ENCODE peak calls at places on chromosomes 13 and 19, in seven cellular contexts. R, F, C, Q, L, B and D are unnamed samples.

GRCh38 chr13:109883181-109884180 is 97.1 kb upstream of the IRS2 start:
- DNase-seq in B (no peak), C (no peak), F (no peak), L (no peak), Q (no peak), R (no peak), D (no peak)

GRCh38 chr13:96967248-96967745 is 27.0 kb downstream of the OXGR1 start:
- DNase-seq in B (no peak), R (no peak), Q (no peak), L (no peak), F (no peak), C (no peak), D (no peak)

GRCh38 chr19:36373638-36374156 is 5.3 kb downstream of the ZFP14 start:
- DNase-seq in F (no peak), R (no peak), C (no peak), L (no peak), B (no peak), Q (no peak), D (no peak)

GRCh38 chr19:46716013-46716671 is 772 bp downstream of the PRKD2 start:
- DNase-seq in Q (no peak), R (peak), L (no peak), C (no peak), F (peak), B (no peak), D (no peak)

GRCh38 chr19:4547303-4548237 is 7.7 kb upstream of the LRG1 start:
- DNase-seq in C (no peak), Q (no peak), R (no peak), B (no peak), L (no peak), F (no peak), D (no peak)

GRCh38 chr13:37716395-37716794 is 117.8 kb upstream of the POSTN start:
- DNase-seq in F (no peak), B (no peak), C (no peak), R (no peak), Q (no peak), L (no peak), D (no peak)

GRCh38 chr13:73956101-73956500 is 178.1 kb downstream of the KLF12 start:
- DNase-seq in C (no peak), F (no peak), Q (no peak), R (no peak), L (no peak), B (no peak), D (no peak)

GRCh38 chr13:65971541-65971940 is 1258.6 kb downstream of the PCDH9 start:
- DNase-seq in C (no peak), F (no peak), R (no peak), Q (no peak), L (no peak), B (no peak), D (no peak)

GRCh38 chr19:4136680-4137088 is 12.8 kb upstream of the MAP2K2 start:
- DNase-seq in R (no peak), B (no peak), L (no peak), F (no peak), Q (no peak), C (no peak), D (no peak)

GRCh38 chr19:40576181-40576584 is 490 bp upstream of the SHKBP1 start:
- DNase-seq in R (no peak), F (no peak), L (no peak), C (no peak), Q (peak), B (no peak), D (no peak)

GRCh38 chr19:33290956-33291622 is 11.2 kb downstream of the CEBPA start:
- DNase-seq in R (no peak), F (no peak), Q (peak), C (no peak), L (no peak), B (no peak), D (no peak)
- H3K27ac ChIP-seq in R (no peak), F (no peak), Q (no peak), C (no peak), L (no peak), B (no peak), D (no peak)

GRCh38 chr19:13187419-13187818 is 37.2 kb downstream of the IER2 start:
- DNase-seq in F (no peak), Q (no peak), B (no peak), C (no peak), L (no peak), R (no peak), D (no peak)

GRCh38 chr19:13176345-13176744 is 26.1 kb downstream of the IER2 start:
- DNase-seq in F (no peak), L (no peak), C (no peak), Q (no peak), R (no peak), B (no peak), D (no peak)

DNA sequence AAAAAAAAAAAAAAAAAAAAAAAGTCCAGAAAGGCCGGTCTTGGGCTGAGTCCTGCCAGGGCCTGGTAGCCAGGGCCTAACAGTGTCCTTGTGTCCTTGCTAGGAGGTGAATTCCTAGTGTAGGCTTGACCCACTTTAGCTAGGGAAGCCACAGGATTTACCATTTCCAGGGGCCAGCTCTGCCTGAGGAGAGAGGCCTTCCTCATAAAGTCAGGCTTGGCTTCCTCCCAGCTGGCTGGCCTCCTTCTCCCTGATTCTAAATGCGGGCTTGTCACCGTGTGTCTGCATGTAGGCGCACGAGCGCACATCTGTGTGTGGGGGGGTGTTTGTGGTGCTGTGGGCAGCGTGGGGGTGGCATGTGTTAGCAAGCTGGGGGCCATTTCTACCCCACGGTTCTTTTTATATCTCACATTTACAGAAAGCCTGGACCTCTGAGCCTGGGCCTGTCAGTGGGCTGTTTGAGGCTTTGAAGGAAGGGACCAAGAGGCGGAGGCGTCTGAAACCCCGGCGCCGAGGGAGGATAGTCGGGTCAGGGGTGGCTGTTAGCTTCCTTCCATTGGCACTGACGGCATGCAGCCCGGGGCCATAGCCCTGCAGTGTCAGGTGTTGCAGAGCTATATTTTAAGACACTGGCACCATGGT is 31.7 kb downstream of the IER2 start:
- DNase-seq in B (peak), L (no peak), R (peak), Q (peak), F (peak), C (peak), D (no peak)
- H3K27ac ChIP-seq in B (peak), L (no peak), R (no peak), Q (peak), F (peak), C (peak), D (no peak)

DNA sequence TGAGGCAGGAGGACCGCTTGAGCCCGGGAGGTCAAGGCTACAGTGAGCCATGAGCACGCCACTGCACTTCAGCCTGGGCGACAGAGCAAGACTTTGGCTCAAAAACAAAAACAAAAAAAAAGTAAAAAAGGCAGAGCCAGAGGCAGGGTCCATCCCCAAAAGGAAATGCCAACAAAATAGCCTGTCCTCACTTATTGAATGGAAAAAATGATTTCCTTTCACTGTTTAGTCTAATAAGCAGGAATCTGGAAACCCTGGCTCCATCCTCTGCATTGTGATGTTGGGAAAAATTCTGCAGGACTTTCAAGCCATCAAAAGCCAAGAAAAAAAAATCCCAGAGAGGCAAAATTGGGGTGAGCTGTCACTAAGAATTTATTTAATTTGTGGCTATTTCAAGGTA is 23.2 kb downstream of the ZIC5 start:
- DNase-seq in R (no peak), F (no peak), B (no peak), C (no peak), Q (no peak), L (no peak), D (no peak)
- H3K27ac ChIP-seq in R (no peak), F (no peak), B (no peak), C (no peak), Q (no peak), L (no peak), D (no peak)

GRCh38 chr13:27172495-27172842 is 858 bp upstream of the USP12 start:
- DNase-seq in B (peak), F (no peak), R (no peak), L (no peak), Q (no peak), C (no peak), D (no peak)
- H3K27ac ChIP-seq in B (peak), F (peak), R (peak), L (peak), Q (peak), C (peak), D (peak)